ENCODE peak calls at places on chromosomes 2 and 18, in nine cellular contexts. A, S, L, V, X, Y, M, F and T are unnamed samples. For H3K27me3, the result is how much of the 10 kb centered on the place peaks cover.

GRCh38 chr2:168574856-168575630 is 119.0 kb downstream of the CERS6 start:
- DNase-seq in A (no peak), S (no peak), L (no peak), V (no peak), X (no peak), Y (no peak), M (peak), F (no peak), T (no peak)

GRCh38 chr2:180523629-180524340 is 456.6 kb upstream of the UBE2E3 start:
- DNase-seq in A (no peak), S (no peak), L (no peak), V (peak), X (no peak), Y (no peak), M (peak), F (no peak), T (no peak)

GRCh38 chr18:37219257-37219656 is 346.3 kb downstream of the CELF4 start:
- DNase-seq in A (no peak), S (no peak), L (no peak), V (no peak), X (no peak), Y (no peak), M (no peak), F (no peak), T (no peak)

GRCh38 chr18:2894131-2894840 is 47.5 kb downstream of the EMILIN2 start:
- DNase-seq in A (no peak), S (no peak), L (peak), V (no peak), X (no peak), Y (no peak), M (no peak), F (no peak), T (no peak)

GRCh38 chr2:134461511-134461910 is 207.6 kb downstream of the MGAT5 start:
- DNase-seq in A (no peak), S (no peak), L (no peak), V (no peak), X (no peak), Y (no peak), M (peak), F (no peak), T (no peak)

GRCh38 chr18:76444436-76445105 is 50.5 kb downstream of the ZNF516 start:
- DNase-seq in A (no peak), S (no peak), L (no peak), V (no peak), X (no peak), Y (no peak), M (no peak), F (no peak), T (no peak)

GRCh38 chr2:166900700-166901099 is 12.4 kb downstream of the XIRP2 start:
- DNase-seq in A (no peak), S (no peak), L (no peak), V (no peak), X (no peak), Y (no peak), M (peak), F (no peak), T (no peak)

GRCh38 chr18:6021341-6022088 is 126.2 kb upstream of the TMEM200C start:
- DNase-seq in A (no peak), S (no peak), L (no peak), V (no peak), X (no peak), Y (no peak), M (no peak), F (no peak), T (no peak)

GRCh38 chr2:47076586-47077441 is 78.3 kb downstream of the STPG4 start:
- DNase-seq in A (peak), S (no peak), L (peak), V (peak), X (no peak), Y (peak), M (peak), F (no peak), T (no peak)

GRCh38 chr2:160790738-160791137 is 297.1 kb upstream of the RBMS1 start:
- DNase-seq in A (no peak), S (no peak), L (no peak), V (no peak), X (no peak), Y (no peak), M (no peak), F (no peak), T (no peak)

GRCh38 chr2:238158807-238159539 is at the start of gene ERFE:
- DNase-seq in A (no peak), S (peak), L (no peak), V (no peak), X (no peak), Y (no peak), M (peak), F (no peak), T (peak)

GRCh38 chr2:235745597-235745996 is 251.8 kb downstream of the AGAP1 start:
- DNase-seq in A (no peak), S (no peak), L (no peak), V (no peak), X (no peak), Y (no peak), M (peak), F (no peak), T (no peak)

GRCh38 chr2:29239209-29239960 is 124.2 kb downstream of the CLIP4 start:
- DNase-seq in A (no peak), S (no peak), L (no peak), V (no peak), X (no peak), Y (peak), M (no peak), F (no peak), T (no peak)
- H3K27me3 ChIP-seq in A (under half), S (under half), L (under half), V (under half), X (under half), Y (under half), M (under half), F (under half), T (under half)

DNA sequence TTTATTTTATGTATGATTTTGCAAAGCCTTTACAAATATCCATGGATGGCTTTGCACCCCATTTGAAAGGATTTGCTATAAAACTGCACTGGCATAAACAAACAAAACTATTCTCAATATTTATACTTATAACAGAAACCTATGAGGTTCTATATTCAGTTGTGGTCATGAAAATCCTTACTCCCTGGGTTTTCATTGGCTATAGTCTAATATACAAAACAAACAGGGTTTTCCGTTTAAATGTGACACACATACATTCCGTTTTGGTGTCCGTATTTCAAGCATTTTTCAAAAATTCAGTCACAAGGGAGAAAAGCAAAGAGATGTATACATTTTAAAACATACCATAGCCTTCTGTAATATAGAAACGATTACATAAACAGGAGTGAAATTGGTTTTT is 100.0 kb downstream of the TCF4 start:
- DNase-seq in A (no peak), S (no peak), L (no peak), V (no peak), X (no peak), Y (no peak), M (peak), F (no peak), T (no peak)
- H3K4me3 ChIP-seq in A (no peak), S (no peak), L (no peak), V (peak), X (no peak), Y (no peak), M (peak), F (no peak), T (no peak)

GRCh38 chr2:11829947-11830707 is 83.7 kb downstream of the LPIN1 start:
- DNase-seq in A (peak), S (peak), L (peak), V (peak), X (peak), Y (peak), M (peak), F (peak), T (peak)
- H3K27ac ChIP-seq in A (peak), S (peak), L (peak), V (peak), X (peak), Y (peak), M (peak), F (peak), T (peak)

GRCh38 chr18:79469751-79470150 is 74.0 kb downstream of the NFATC1 start:
- DNase-seq in A (no peak), S (no peak), L (no peak), V (no peak), X (no peak), Y (no peak), M (no peak), F (no peak), T (no peak)

GRCh38 chr18:79469309-79469708 is 73.6 kb downstream of the NFATC1 start:
- DNase-seq in A (no peak), S (no peak), L (no peak), V (no peak), X (no peak), Y (no peak), M (no peak), F (no peak), T (no peak)

GRCh38 chr18:79471048-79471447 is 75.3 kb downstream of the NFATC1 start:
- DNase-seq in A (no peak), S (no peak), L (no peak), V (no peak), X (no peak), Y (no peak), M (no peak), F (peak), T (no peak)

GRCh38 chr18:79472176-79472575 is 76.4 kb downstream of the NFATC1 start:
- DNase-seq in A (no peak), S (no peak), L (no peak), V (no peak), X (no peak), Y (no peak), M (no peak), F (no peak), T (no peak)

DNA sequence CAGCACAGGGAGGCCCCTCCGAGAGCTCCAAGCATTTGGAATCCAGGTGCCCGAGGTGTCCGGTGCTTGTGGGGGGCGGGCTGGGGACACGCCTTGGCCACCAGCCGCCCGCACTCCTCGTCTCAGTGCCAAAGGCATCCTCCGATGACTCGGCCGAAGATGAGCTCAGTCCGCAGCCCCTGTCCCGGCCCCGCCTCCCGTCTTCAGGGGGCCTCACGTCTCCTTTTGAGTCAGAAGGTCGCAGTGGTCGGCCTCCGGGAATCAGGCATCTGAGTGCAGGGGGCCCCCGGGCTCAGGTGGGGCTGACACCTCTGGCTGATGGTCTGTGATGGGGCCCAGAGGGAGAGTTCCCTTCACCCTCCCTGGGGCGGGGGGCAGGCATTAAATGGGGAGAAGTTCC is 74.8 kb downstream of the NFATC1 start:
- DNase-seq in A (no peak), S (no peak), L (no peak), V (no peak), X (no peak), Y (no peak), M (no peak), F (no peak), T (no peak)
- H3K27me3 ChIP-seq in A (under half), S (under half), L (under half), V (under half), X (under half), Y (under half), M (under half), F (under half), T (under half)

GRCh38 chr2:77520981-77521380 is 1.2 kb downstream of the LRRTM4 start:
- DNase-seq in A (no peak), S (no peak), L (no peak), V (no peak), X (no peak), Y (no peak), M (no peak), F (no peak), T (no peak)
- H3K4me3 ChIP-seq in A (no peak), S (no peak), L (no peak), V (no peak), X (no peak), Y (no peak), M (no peak), F (no peak), T (no peak)

DNA sequence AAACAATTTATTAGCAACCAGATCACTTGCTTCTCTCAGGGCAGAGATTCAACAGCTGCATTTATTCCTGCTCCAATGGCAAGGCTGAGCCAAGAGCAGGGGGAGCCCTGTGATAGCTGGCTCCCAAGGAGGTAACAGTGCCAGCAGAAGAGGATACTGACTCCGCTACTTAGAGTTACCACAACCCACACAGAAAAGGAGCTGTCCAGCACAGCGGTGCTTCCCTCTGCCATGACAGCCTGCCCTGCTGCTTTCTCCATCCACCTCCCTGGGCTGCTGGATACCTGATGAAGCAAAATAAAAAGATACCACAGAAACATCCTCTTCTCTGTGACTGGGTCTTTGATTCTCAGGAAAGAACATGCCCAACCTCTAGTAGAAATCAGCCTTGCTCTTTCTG is 467.2 kb downstream of the LRRTM4 start:
- DNase-seq in A (no peak), S (no peak), L (no peak), V (no peak), X (no peak), Y (no peak), M (no peak), F (no peak), T (no peak)
- H3K27ac ChIP-seq in A (no peak), S (no peak), L (no peak), V (no peak), X (no peak), Y (no peak), M (no peak), F (no peak), T (no peak)

GRCh38 chr2:2586068-2586776 is 255.1 kb upstream of the MYT1L start:
- DNase-seq in A (peak), S (no peak), L (peak), V (no peak), X (no peak), Y (no peak), M (no peak), F (no peak), T (no peak)

GRCh38 chr2:2588777-2589176 is 257.7 kb upstream of the MYT1L start:
- DNase-seq in A (no peak), S (no peak), L (no peak), V (no peak), X (no peak), Y (no peak), M (no peak), F (no peak), T (no peak)

GRCh38 chr2:2587364-2587763 is 256.3 kb upstream of the MYT1L start:
- DNase-seq in A (no peak), S (no peak), L (no peak), V (no peak), X (no peak), Y (no peak), M (no peak), F (no peak), T (no peak)

GRCh38 chr2:2590141-2590540 is 259.1 kb upstream of the MYT1L start:
- DNase-seq in A (no peak), S (no peak), L (no peak), V (no peak), X (no peak), Y (no peak), M (no peak), F (no peak), T (no peak)

GRCh38 chr2:2586961-2587360 is 255.9 kb upstream of the MYT1L start:
- DNase-seq in A (no peak), S (no peak), L (peak), V (no peak), X (no peak), Y (no peak), M (no peak), F (no peak), T (no peak)
- H3K27me3 ChIP-seq in A (under half), S (under half), L (under half), V (under half), X (under half), Y (under half), M (under half), F (under half), T (under half)

GRCh38 chr2:218270721-218271486 is 585 bp downstream of the PNKD start:
- DNase-seq in A (no peak), S (no peak), L (peak), V (no peak), X (no peak), Y (peak), M (no peak), F (no peak), T (no peak)

GRCh38 chr2:218271487-218271797 is 1.1 kb downstream of the PNKD start:
- DNase-seq in A (peak), S (no peak), L (no peak), V (no peak), X (no peak), Y (peak), M (no peak), F (no peak), T (no peak)

GRCh38 chr2:218272531-218273212 is 2.4 kb downstream of the PNKD start:
- DNase-seq in A (peak), S (peak), L (peak), V (no peak), X (peak), Y (peak), M (peak), F (peak), T (peak)

GRCh38 chr2:218273908-218274249 is 3.6 kb downstream of the PNKD start:
- DNase-seq in A (peak), S (no peak), L (no peak), V (no peak), X (no peak), Y (no peak), M (no peak), F (no peak), T (no peak)

GRCh38 chr2:218271865-218272530 is 1.7 kb downstream of the PNKD start:
- DNase-seq in A (no peak), S (no peak), L (no peak), V (no peak), X (no peak), Y (no peak), M (no peak), F (no peak), T (no peak)
- H3K4me3 ChIP-seq in A (peak), S (peak), L (no peak), V (no peak), X (peak), Y (peak), M (no peak), F (no peak), T (no peak)

GRCh38 chr2:28423856-28424605 is 31.4 kb downstream of the FOSL2 start:
- DNase-seq in A (no peak), S (no peak), L (no peak), V (no peak), X (no peak), Y (no peak), M (peak), F (no peak), T (no peak)
- H3K27ac ChIP-seq in A (peak), S (peak), L (no peak), V (peak), X (peak), Y (no peak), M (no peak), F (no peak), T (peak)

DNA sequence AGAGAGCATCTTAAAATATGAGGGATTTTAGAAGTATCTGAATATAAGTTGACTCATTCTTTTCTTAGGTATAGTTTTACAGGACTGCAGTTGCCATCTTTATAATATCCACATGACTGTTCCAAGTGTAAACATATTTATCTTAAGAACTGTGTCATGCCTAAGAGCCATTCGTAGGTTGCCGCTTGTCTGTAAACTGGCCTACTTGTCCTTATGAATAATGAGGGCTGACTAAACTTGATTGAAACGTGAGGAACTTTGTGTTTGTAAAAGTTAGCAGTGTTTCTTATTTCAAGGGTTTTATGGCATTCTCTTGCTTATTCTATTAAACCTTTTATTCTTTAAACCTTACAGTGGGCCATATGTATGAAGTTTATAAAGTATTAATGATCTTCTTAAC is 99.6 kb downstream of the MAP3K20 start:
- DNase-seq in A (no peak), S (no peak), L (no peak), V (no peak), X (no peak), Y (no peak), M (peak), F (no peak), T (no peak)
- H3K27me3 ChIP-seq in A (under half), S (under half), L (under half), V (under half), X (under half), Y (under half), M (under half), F (under half), T (under half)